ENCODE peak calls at places on chromosome 13, in eight cellular contexts. One of them, this sample, is unnamed. For H3K27me3, the result is how much of the 10 kb centered on the place peaks cover.

GRCh38 chr13:24511019-24511823 is 1.4 kb downstream of the PARP4 start:
- DNase-seq in stomach: peak
- DNase-seq in transverse colon: peak
- DNase-seq in sigmoid colon: no peak
- DNase-seq in GM12878: peak
- DNase-seq in breast epithelium: no peak
- DNase-seq in upper lobe of left lung: no peak
- DNase-seq in H1: no peak
- DNase-seq in this sample: peak

GRCh38 chr13:45718063-45718462 is 15.9 kb downstream of the CBY2 start:
- DNase-seq in upper lobe of left lung: no peak
- DNase-seq in H1: no peak
- DNase-seq in transverse colon: no peak
- DNase-seq in sigmoid colon: no peak
- DNase-seq in breast epithelium: no peak
- DNase-seq in stomach: no peak
- DNase-seq in GM12878: no peak
- DNase-seq in this sample: no peak

GRCh38 chr13:40611635-40612422 is 54.6 kb downstream of the FOXO1 start:
- DNase-seq in H1: no peak
- DNase-seq in sigmoid colon: no peak
- DNase-seq in transverse colon: no peak
- DNase-seq in stomach: no peak
- DNase-seq in upper lobe of left lung: no peak
- DNase-seq in GM12878: no peak
- DNase-seq in breast epithelium: no peak
- DNase-seq in this sample: no peak

GRCh38 chr13:24629320-24629719 is 50.9 kb upstream of the ATP12A start:
- DNase-seq in GM12878: no peak
- DNase-seq in stomach: no peak
- DNase-seq in transverse colon: no peak
- DNase-seq in upper lobe of left lung: no peak
- DNase-seq in breast epithelium: no peak
- DNase-seq in H1: no peak
- DNase-seq in sigmoid colon: no peak
- DNase-seq in this sample: no peak

GRCh38 chr13:89380101-89380500 is 1708.9 kb downstream of the SLITRK5 start:
- DNase-seq in sigmoid colon: no peak
- DNase-seq in H1: no peak
- DNase-seq in GM12878: no peak
- DNase-seq in transverse colon: peak
- DNase-seq in stomach: peak
- DNase-seq in upper lobe of left lung: no peak
- DNase-seq in breast epithelium: no peak
- DNase-seq in this sample: no peak

GRCh38 chr13:79837741-79838450 is 356.9 kb downstream of the NDFIP2 start:
- DNase-seq in H1: no peak
- DNase-seq in upper lobe of left lung: no peak
- DNase-seq in sigmoid colon: no peak
- DNase-seq in transverse colon: no peak
- DNase-seq in stomach: no peak
- DNase-seq in GM12878: no peak
- DNase-seq in breast epithelium: no peak
- DNase-seq in this sample: no peak

GRCh38 chr13:104984296-104984818 is 1551.1 kb downstream of the EFNB2 start:
- DNase-seq in upper lobe of left lung: no peak
- DNase-seq in H1: no peak
- DNase-seq in GM12878: peak
- DNase-seq in transverse colon: no peak
- DNase-seq in breast epithelium: no peak
- DNase-seq in sigmoid colon: peak
- DNase-seq in stomach: peak
- DNase-seq in this sample: no peak

GRCh38 chr13:109998030-109998429 is 211.6 kb upstream of the IRS2 start:
- DNase-seq in GM12878: no peak
- DNase-seq in transverse colon: no peak
- DNase-seq in sigmoid colon: no peak
- DNase-seq in stomach: no peak
- DNase-seq in upper lobe of left lung: no peak
- DNase-seq in breast epithelium: no peak
- DNase-seq in H1: no peak
- DNase-seq in this sample: no peak

GRCh38 chr13:67574320-67575233 is 344.4 kb upstream of the PCDH9 start:
- DNase-seq in upper lobe of left lung: no peak
- DNase-seq in H1: no peak
- DNase-seq in stomach: no peak
- DNase-seq in breast epithelium: no peak
- DNase-seq in GM12878: no peak
- DNase-seq in sigmoid colon: no peak
- DNase-seq in transverse colon: no peak
- DNase-seq in this sample: no peak

GRCh38 chr13:113176822-113177221 is 18.4 kb downstream of the PROZ start:
- DNase-seq in H1: no peak
- DNase-seq in sigmoid colon: no peak
- DNase-seq in transverse colon: no peak
- DNase-seq in stomach: no peak
- DNase-seq in GM12878: no peak
- DNase-seq in upper lobe of left lung: no peak
- DNase-seq in breast epithelium: no peak
- DNase-seq in this sample: no peak

GRCh38 chr13:32036762-32037161 is 5.2 kb downstream of the FRY start:
- DNase-seq in stomach: no peak
- DNase-seq in upper lobe of left lung: no peak
- DNase-seq in sigmoid colon: no peak
- DNase-seq in H1: no peak
- DNase-seq in transverse colon: no peak
- DNase-seq in breast epithelium: no peak
- DNase-seq in GM12878: no peak
- DNase-seq in this sample: no peak
- H3K4me3 ChIP-seq in stomach: no peak
- H3K4me3 ChIP-seq in upper lobe of left lung: no peak
- H3K4me3 ChIP-seq in sigmoid colon: no peak
- H3K4me3 ChIP-seq in H1: no peak
- H3K4me3 ChIP-seq in transverse colon: no peak
- H3K4me3 ChIP-seq in breast epithelium: no peak
- H3K4me3 ChIP-seq in GM12878: no peak
- H3K4me3 ChIP-seq in this sample: no peak

DNA sequence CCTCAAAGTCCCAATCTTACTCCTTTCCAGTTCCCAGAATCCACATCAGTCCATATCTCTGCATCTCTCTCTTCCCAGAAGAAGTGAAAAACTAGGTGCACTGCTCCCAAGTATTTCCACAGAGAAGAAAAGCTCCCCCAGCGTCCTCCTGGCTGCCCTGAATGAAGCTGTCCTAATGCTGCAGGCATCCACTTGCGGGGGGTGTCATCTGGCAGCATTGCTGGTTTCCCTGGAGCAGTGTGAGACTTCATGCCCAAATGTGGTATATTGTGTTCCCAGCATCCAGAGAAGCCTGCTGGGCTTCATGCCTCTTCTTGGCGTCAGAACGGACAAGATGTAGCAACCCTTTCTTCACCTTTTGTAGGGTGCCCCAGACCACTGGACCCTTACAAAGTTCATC is 32.9 kb upstream of the ARHGEF7 start:
- DNase-seq in transverse colon: no peak
- DNase-seq in GM12878: no peak
- DNase-seq in breast epithelium: no peak
- DNase-seq in H1: no peak
- DNase-seq in sigmoid colon: no peak
- DNase-seq in upper lobe of left lung: no peak
- DNase-seq in stomach: no peak
- DNase-seq in this sample: no peak
- TF ChIP-seq POLR2AphosphoS5 in transverse colon: no peak
- TF ChIP-seq POLR2AphosphoS5 in GM12878: no peak
- TF ChIP-seq POLR2AphosphoS5 in breast epithelium: no peak
- TF ChIP-seq POLR2AphosphoS5 in H1: no peak
- TF ChIP-seq POLR2AphosphoS5 in sigmoid colon: peak
- TF ChIP-seq POLR2AphosphoS5 in upper lobe of left lung: no peak
- TF ChIP-seq POLR2AphosphoS5 in stomach: no peak
- TF ChIP-seq POLR2AphosphoS5 in this sample: no peak

GRCh38 chr13:44026194-44026593 is 146.5 kb downstream of the LACC1 start:
- DNase-seq in sigmoid colon: no peak
- DNase-seq in upper lobe of left lung: no peak
- DNase-seq in transverse colon: no peak
- DNase-seq in stomach: no peak
- DNase-seq in H1: no peak
- DNase-seq in breast epithelium: no peak
- DNase-seq in GM12878: no peak
- DNase-seq in this sample: no peak
- H3K27me3 ChIP-seq in sigmoid colon: under half
- H3K27me3 ChIP-seq in upper lobe of left lung: under half
- H3K27me3 ChIP-seq in transverse colon: under half
- H3K27me3 ChIP-seq in stomach: under half
- H3K27me3 ChIP-seq in H1: under half
- H3K27me3 ChIP-seq in breast epithelium: under half
- H3K27me3 ChIP-seq in GM12878: under half
- H3K27me3 ChIP-seq in this sample: under half

DNA sequence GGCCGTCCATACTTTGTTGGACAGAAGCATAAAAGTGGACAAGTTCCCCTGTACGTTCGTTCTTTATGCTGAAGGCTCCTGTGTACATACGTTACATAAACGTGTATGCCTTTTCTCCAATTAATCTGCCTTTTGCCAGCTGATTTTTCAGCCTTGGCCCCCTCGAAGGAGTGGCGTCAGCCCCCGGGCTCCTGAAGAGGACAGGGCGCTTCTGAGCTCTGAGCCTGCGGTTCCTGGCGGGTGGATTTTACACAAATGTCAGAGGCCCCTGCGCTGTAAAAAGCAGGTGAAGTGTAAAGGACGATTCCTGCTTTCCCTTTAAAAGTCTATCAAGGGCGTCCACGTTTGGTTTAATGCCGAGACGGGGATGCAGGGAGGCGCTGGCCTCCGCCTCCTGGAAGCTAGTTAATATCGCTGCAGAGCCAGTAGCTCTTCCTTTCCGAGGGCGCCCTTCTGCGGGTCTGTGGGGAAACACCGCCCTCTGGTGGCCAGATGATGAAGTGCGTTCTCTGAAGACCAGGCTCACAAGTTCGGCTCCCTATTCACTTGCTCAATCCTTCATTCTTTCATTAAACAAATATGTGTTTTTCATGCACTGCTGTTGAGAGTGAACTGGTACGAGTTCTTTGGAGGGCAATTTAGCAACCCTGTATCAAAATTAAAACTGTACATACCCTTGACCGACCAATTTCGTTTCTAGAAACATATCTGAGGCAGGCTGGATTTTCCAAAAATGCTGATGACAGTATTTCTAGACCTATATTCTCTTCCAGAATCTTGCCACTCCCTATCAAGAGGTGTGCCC is 62.0 kb downstream of the GPR12 start:
- DNase-seq in breast epithelium: peak
- DNase-seq in H1: peak
- DNase-seq in stomach: peak
- DNase-seq in GM12878: peak
- DNase-seq in sigmoid colon: peak
- DNase-seq in transverse colon: peak
- DNase-seq in upper lobe of left lung: peak
- DNase-seq in this sample: peak
- H3K4me3 ChIP-seq in breast epithelium: peak
- H3K4me3 ChIP-seq in H1: peak
- H3K4me3 ChIP-seq in stomach: peak
- H3K4me3 ChIP-seq in GM12878: no peak
- H3K4me3 ChIP-seq in sigmoid colon: no peak
- H3K4me3 ChIP-seq in transverse colon: no peak
- H3K4me3 ChIP-seq in upper lobe of left lung: no peak
- H3K4me3 ChIP-seq in this sample: no peak

GRCh38 chr13:75869981-75870380 is 233.9 kb downstream of the LMO7 start:
- DNase-seq in sigmoid colon: no peak
- DNase-seq in transverse colon: no peak
- DNase-seq in H1: no peak
- DNase-seq in upper lobe of left lung: no peak
- DNase-seq in breast epithelium: no peak
- DNase-seq in GM12878: no peak
- DNase-seq in stomach: no peak
- DNase-seq in this sample: no peak

GRCh38 chr13:75871059-75871458 is 234.9 kb downstream of the LMO7 start:
- DNase-seq in sigmoid colon: no peak
- DNase-seq in transverse colon: no peak
- DNase-seq in upper lobe of left lung: no peak
- DNase-seq in GM12878: no peak
- DNase-seq in H1: no peak
- DNase-seq in breast epithelium: no peak
- DNase-seq in stomach: no peak
- DNase-seq in this sample: no peak

GRCh38 chr13:75867718-75868117 is 231.6 kb downstream of the LMO7 start:
- DNase-seq in transverse colon: no peak
- DNase-seq in sigmoid colon: no peak
- DNase-seq in stomach: no peak
- DNase-seq in H1: no peak
- DNase-seq in breast epithelium: no peak
- DNase-seq in GM12878: no peak
- DNase-seq in upper lobe of left lung: no peak
- DNase-seq in this sample: no peak

GRCh38 chr13:75872970-75873369 is 236.8 kb downstream of the LMO7 start:
- DNase-seq in transverse colon: no peak
- DNase-seq in GM12878: no peak
- DNase-seq in breast epithelium: no peak
- DNase-seq in upper lobe of left lung: no peak
- DNase-seq in H1: no peak
- DNase-seq in stomach: no peak
- DNase-seq in sigmoid colon: no peak
- DNase-seq in this sample: no peak

GRCh38 chr13:75870397-75870801 is 234.3 kb downstream of the LMO7 start:
- DNase-seq in breast epithelium: no peak
- DNase-seq in transverse colon: no peak
- DNase-seq in sigmoid colon: no peak
- DNase-seq in stomach: no peak
- DNase-seq in GM12878: no peak
- DNase-seq in H1: no peak
- DNase-seq in upper lobe of left lung: no peak
- DNase-seq in this sample: no peak
- TF ChIP-seq POLR2AphosphoS5 in breast epithelium: no peak
- TF ChIP-seq POLR2AphosphoS5 in transverse colon: no peak
- TF ChIP-seq POLR2AphosphoS5 in sigmoid colon: no peak
- TF ChIP-seq POLR2AphosphoS5 in stomach: no peak
- TF ChIP-seq POLR2AphosphoS5 in GM12878: no peak
- TF ChIP-seq POLR2AphosphoS5 in H1: no peak
- TF ChIP-seq POLR2AphosphoS5 in upper lobe of left lung: no peak
- TF ChIP-seq POLR2AphosphoS5 in this sample: no peak

DNA sequence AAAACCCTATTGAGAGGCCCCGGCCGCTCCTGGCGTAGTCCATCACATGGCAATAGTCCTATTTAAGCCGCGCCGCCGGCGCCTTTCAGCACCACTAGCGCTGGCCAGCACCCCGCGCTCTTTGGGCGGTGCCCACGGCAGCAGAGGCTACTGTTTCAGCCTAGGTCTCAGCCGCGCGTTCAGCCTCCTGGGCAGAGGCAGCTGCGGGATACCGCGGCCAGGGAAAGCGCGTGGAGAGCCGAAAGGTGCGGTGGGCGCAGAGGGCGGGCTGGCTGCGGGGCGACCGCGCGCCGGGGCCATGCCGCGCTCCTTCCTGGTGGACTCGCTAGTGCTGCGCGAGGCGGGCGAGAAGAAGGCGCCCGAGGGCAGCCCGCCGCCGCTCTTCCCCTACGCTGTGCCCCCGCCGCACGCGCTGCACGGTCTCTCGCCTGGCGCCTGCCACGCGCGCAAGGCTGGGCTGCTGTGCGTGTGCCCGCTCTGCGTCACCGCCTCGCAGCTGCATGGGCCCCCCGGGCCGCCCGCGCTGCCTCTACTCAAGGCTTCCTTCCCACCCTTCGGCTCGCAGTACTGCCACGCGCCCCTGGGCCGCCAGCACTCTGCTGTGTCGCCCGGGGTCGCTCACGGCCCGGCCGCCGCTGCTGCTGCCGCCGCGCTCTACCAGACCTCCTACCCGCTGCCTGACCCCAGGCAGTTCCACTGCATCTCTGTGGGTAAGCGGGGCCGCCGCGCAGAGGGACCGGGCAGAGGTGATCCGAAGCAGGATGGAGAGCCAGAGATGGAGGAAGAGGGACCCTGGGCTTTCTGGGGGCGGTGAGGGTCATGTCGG is at the start of gene GSX1:
- DNase-seq in stomach: peak
- DNase-seq in transverse colon: peak
- DNase-seq in upper lobe of left lung: peak
- DNase-seq in H1: peak
- DNase-seq in breast epithelium: no peak
- DNase-seq in GM12878: no peak
- DNase-seq in sigmoid colon: no peak
- DNase-seq in this sample: peak
- H3K27me3 ChIP-seq in stomach: half or more
- H3K27me3 ChIP-seq in transverse colon: half or more
- H3K27me3 ChIP-seq in upper lobe of left lung: half or more
- H3K27me3 ChIP-seq in H1: half or more
- H3K27me3 ChIP-seq in breast epithelium: half or more
- H3K27me3 ChIP-seq in GM12878: under half
- H3K27me3 ChIP-seq in sigmoid colon: half or more
- H3K27me3 ChIP-seq in this sample: half or more

This sample was measured in spleen.